ENCODE peak calls at places on chromosomes 1 and 21, in four cellular contexts. R is NCI-H1048; X is NCI-H2029; V is effector memory CD8-positive, alpha-beta T cell. Z is an unnamed sample.

GRCh38 chr1:53731779-53732305 is 7.1 kb downstream of the GLIS1 start:
- DNase-seq in X (no peak), V (no peak), R (no peak), Z (no peak)

GRCh38 chr21:28758883-28759242 is 233.8 kb downstream of the LTN1 start:
- DNase-seq in X (no peak), V (no peak), R (no peak), Z (no peak)

GRCh38 chr1:23129846-23130245 is 38.8 kb downstream of the LUZP1 start:
- DNase-seq in X (no peak), R (no peak), V (no peak), Z (no peak)

GRCh38 chr1:170664828-170665617 is 1.1 kb downstream of the PRRX1 start:
- DNase-seq in V (no peak), X (no peak), R (no peak), Z (no peak)

GRCh38 chr1:3121401-3122215 is 52.6 kb downstream of the PRDM16 start:
- DNase-seq in V (no peak), X (no peak), R (no peak), Z (no peak)

GRCh38 chr1:205934788-205935187 is 8.5 kb downstream of the SLC26A9 start:
- DNase-seq in X (peak), V (no peak), R (no peak), Z (no peak)

GRCh38 chr1:156154317-156154749 is 948 bp downstream of the SEMA4A start:
- DNase-seq in V (no peak), R (no peak), X (no peak), Z (no peak)

GRCh38 chr1:244789276-244789580 is 46.2 kb upstream of the COX20 start:
- DNase-seq in V (no peak), R (no peak), X (no peak), Z (no peak)

GRCh38 chr1:216582151-216582550 is 141.1 kb downstream of the ESRRG start:
- DNase-seq in X (no peak), V (no peak), R (no peak), Z (no peak)

GRCh38 chr1:25727819-25728286 is 72.1 kb upstream of the SELENON start:
- DNase-seq in R (no peak), X (peak), V (no peak), Z (no peak)

GRCh38 chr1:151058682-151059341 is 610 bp downstream of the CDC42SE1 start:
- DNase-seq in X (peak), V (no peak), R (peak), Z (no peak)

GRCh38 chr1:201251851-201252430 is 31.4 kb upstream of the PKP1 start:
- DNase-seq in R (no peak), V (no peak), X (no peak), Z (no peak)

GRCh38 chr1:227945891-227946623 is 1.7 kb downstream of the WNT9A start:
- DNase-seq in V (no peak), R (no peak), X (peak), Z (no peak)

GRCh38 chr1:94986783-94987182 is 59.9 kb upstream of the CNN3 start:
- DNase-seq in V (no peak), X (no peak), R (no peak), Z (no peak)

GRCh38 chr1:11886986-11887665 is 28.4 kb upstream of the NPPB start:
- DNase-seq in R (no peak), X (no peak), V (no peak), Z (no peak)

GRCh38 chr1:175314300-175314699 is 121.7 kb upstream of the KIAA0040 start:
- DNase-seq in R (no peak), V (no peak), X (no peak), Z (no peak)

GRCh38 chr1:19599810-19600209 is 44.3 kb upstream of the NBL1 start:
- DNase-seq in V (no peak), X (no peak), R (no peak), Z (no peak)

GRCh38 chr1:18957532-18958295 is 1.2 kb upstream of the IFFO2 start:
- DNase-seq in X (no peak), V (no peak), R (no peak), Z (no peak)

GRCh38 chr21:41460578-41461527 is 34.8 kb downstream of the MX1 start:
- DNase-seq in V (peak), R (peak), X (peak), Z (peak)

GRCh38 chr1:201686709-201687455 is 142.1 kb upstream of the IPO9 start:
- DNase-seq in V (no peak), X (peak), R (no peak), Z (no peak)

GRCh38 chr1:16236091-16236494 is 890 bp downstream of the CPLANE2 start:
- DNase-seq in V (peak), R (no peak), X (peak), Z (peak)

GRCh38 chr1:53627031-53627430 is 111.9 kb downstream of the GLIS1 start:
- DNase-seq in V (no peak), R (no peak), X (no peak), Z (no peak)

GRCh38 chr1:154403300-154403943 is 1.7 kb upstream of the IL6R start:
- DNase-seq in R (no peak), X (no peak), V (peak), Z (peak)

GRCh38 chr1:175750366-175751111 is 7.1 kb upstream of the TNR start:
- DNase-seq in V (no peak), R (no peak), X (no peak), Z (no peak)